ENCODE peak calls at places on chromosome 17, in nine cellular contexts. One of them, this sample, is unnamed.
A peak's percentile ranks its signal among the peaks of the same experiment; 100 is the strongest.

GRCh38 chr17:83037084-83037950 is 42.1 kb upstream of the METRNL start:
- DNase-seq in CD4-positive, alpha-beta memory T cell: no peak
- DNase-seq in BE2C: no peak
- DNase-seq in lower lobe of right lung: no peak
- DNase-seq in testis: no peak
- DNase-seq in HepG2: no peak
- DNase-seq in fibroblast of lung: no peak
- DNase-seq in dorsolateral prefrontal cortex: no peak
- DNase-seq in cardiac muscle cell: no peak
- DNase-seq in this sample: no peak

GRCh38 chr17:40884708-40885512 is at the start of gene KRT20:
- DNase-seq in CD4-positive, alpha-beta memory T cell: no peak
- DNase-seq in BE2C: no peak
- DNase-seq in lower lobe of right lung: no peak
- DNase-seq in testis: no peak
- DNase-seq in HepG2: no peak
- DNase-seq in fibroblast of lung: no peak
- DNase-seq in dorsolateral prefrontal cortex: no peak
- DNase-seq in cardiac muscle cell: no peak
- DNase-seq in this sample: no peak

GRCh38 chr17:35127751-35128514 is 6.5 kb downstream of the FNDC8 start:
- DNase-seq in CD4-positive, alpha-beta memory T cell: no peak
- DNase-seq in BE2C: no peak
- DNase-seq in lower lobe of right lung: no peak
- DNase-seq in testis: no peak
- DNase-seq in HepG2: no peak
- DNase-seq in fibroblast of lung: peak; percentile 99
- DNase-seq in dorsolateral prefrontal cortex: no peak
- DNase-seq in cardiac muscle cell: no peak
- DNase-seq in this sample: peak; percentile 51

GRCh38 chr17:57946798-57947358 is 8.3 kb downstream of the CUEDC1 start:
- DNase-seq in CD4-positive, alpha-beta memory T cell: peak; percentile 29
- DNase-seq in BE2C: no peak
- DNase-seq in lower lobe of right lung: peak; percentile 76
- DNase-seq in testis: peak; percentile 24
- DNase-seq in HepG2: peak; percentile 80
- DNase-seq in fibroblast of lung: peak; percentile 78
- DNase-seq in dorsolateral prefrontal cortex: no peak
- DNase-seq in cardiac muscle cell: no peak
- DNase-seq in this sample: peak; percentile 62

GRCh38 chr17:62064029-62064790 is 868 bp downstream of the MED13 start:
- DNase-seq in CD4-positive, alpha-beta memory T cell: peak; percentile 14
- DNase-seq in BE2C: no peak
- DNase-seq in lower lobe of right lung: no peak
- DNase-seq in testis: no peak
- DNase-seq in HepG2: no peak
- DNase-seq in fibroblast of lung: peak; percentile 27
- DNase-seq in dorsolateral prefrontal cortex: no peak
- DNase-seq in cardiac muscle cell: no peak
- DNase-seq in this sample: no peak

GRCh38 chr17:72592242-72592966 is 471.6 kb downstream of the SOX9 start:
- DNase-seq in CD4-positive, alpha-beta memory T cell: peak; percentile 63
- DNase-seq in BE2C: peak; percentile 92
- DNase-seq in lower lobe of right lung: peak; percentile 78
- DNase-seq in testis: peak; percentile 82
- DNase-seq in HepG2: peak; percentile 78
- DNase-seq in fibroblast of lung: peak; percentile 86
- DNase-seq in dorsolateral prefrontal cortex: peak; percentile 76
- DNase-seq in cardiac muscle cell: peak; percentile 87
- DNase-seq in this sample: peak; percentile 93

GRCh38 chr17:75153854-75154194 is 488 bp downstream of the JPT1 start:
- DNase-seq in CD4-positive, alpha-beta memory T cell: no peak
- DNase-seq in BE2C: peak; percentile 53
- DNase-seq in lower lobe of right lung: peak; percentile 54
- DNase-seq in testis: peak; percentile 59
- DNase-seq in HepG2: no peak
- DNase-seq in fibroblast of lung: no peak
- DNase-seq in dorsolateral prefrontal cortex: peak; percentile 40
- DNase-seq in cardiac muscle cell: no peak
- DNase-seq in this sample: peak; percentile 44

GRCh38 chr17:63399316-63399715 is 46.8 kb downstream of the CYB561 start:
- DNase-seq in CD4-positive, alpha-beta memory T cell: no peak
- DNase-seq in BE2C: no peak
- DNase-seq in lower lobe of right lung: no peak
- DNase-seq in testis: no peak
- DNase-seq in HepG2: no peak
- DNase-seq in fibroblast of lung: peak; percentile 70
- DNase-seq in dorsolateral prefrontal cortex: no peak
- DNase-seq in cardiac muscle cell: no peak
- DNase-seq in this sample: no peak

GRCh38 chr17:327971-328370 is 24.6 kb downstream of the RPH3AL start:
- DNase-seq in CD4-positive, alpha-beta memory T cell: no peak
- DNase-seq in BE2C: no peak
- DNase-seq in lower lobe of right lung: no peak
- DNase-seq in testis: no peak
- DNase-seq in HepG2: no peak
- DNase-seq in fibroblast of lung: no peak
- DNase-seq in dorsolateral prefrontal cortex: peak; percentile 22
- DNase-seq in cardiac muscle cell: no peak
- DNase-seq in this sample: no peak

GRCh38 chr17:1211287-1211686 is 31.5 kb upstream of the ABR start:
- DNase-seq in CD4-positive, alpha-beta memory T cell: no peak
- DNase-seq in BE2C: no peak
- DNase-seq in lower lobe of right lung: no peak
- DNase-seq in testis: no peak
- DNase-seq in HepG2: no peak
- DNase-seq in fibroblast of lung: no peak
- DNase-seq in dorsolateral prefrontal cortex: no peak
- DNase-seq in cardiac muscle cell: no peak
- DNase-seq in this sample: no peak

GRCh38 chr17:2016494-2016893 is 8.6 kb downstream of the RTN4RL1 start:
- DNase-seq in CD4-positive, alpha-beta memory T cell: no peak
- DNase-seq in BE2C: no peak
- DNase-seq in lower lobe of right lung: no peak
- DNase-seq in testis: no peak
- DNase-seq in HepG2: no peak
- DNase-seq in fibroblast of lung: no peak
- DNase-seq in dorsolateral prefrontal cortex: no peak
- DNase-seq in cardiac muscle cell: no peak
- DNase-seq in this sample: no peak

GRCh38 chr17:21510686-21511367 is 134.7 kb downstream of the KCNJ12 start:
- DNase-seq in CD4-positive, alpha-beta memory T cell: no peak
- DNase-seq in BE2C: no peak
- DNase-seq in lower lobe of right lung: no peak
- DNase-seq in testis: no peak
- DNase-seq in HepG2: no peak
- DNase-seq in fibroblast of lung: peak; percentile 10
- DNase-seq in dorsolateral prefrontal cortex: no peak
- DNase-seq in cardiac muscle cell: no peak
- DNase-seq in this sample: no peak

GRCh38 chr17:34850964-34851363 is 110.3 kb downstream of the CCT6B start:
- DNase-seq in CD4-positive, alpha-beta memory T cell: no peak
- DNase-seq in BE2C: no peak
- DNase-seq in lower lobe of right lung: no peak
- DNase-seq in testis: no peak
- DNase-seq in HepG2: no peak
- DNase-seq in fibroblast of lung: no peak
- DNase-seq in dorsolateral prefrontal cortex: no peak
- DNase-seq in cardiac muscle cell: no peak
- DNase-seq in this sample: no peak

GRCh38 chr17:5499790-5500189 is 13.4 kb downstream of the MIS12 start:
- DNase-seq in CD4-positive, alpha-beta memory T cell: no peak
- DNase-seq in BE2C: no peak
- DNase-seq in lower lobe of right lung: no peak
- DNase-seq in testis: no peak
- DNase-seq in HepG2: no peak
- DNase-seq in fibroblast of lung: no peak
- DNase-seq in dorsolateral prefrontal cortex: peak; percentile 47
- DNase-seq in cardiac muscle cell: peak; percentile 59
- DNase-seq in this sample: peak; percentile 39

GRCh38 chr17:80470603-80471002 is 5.8 kb downstream of the NPTX1 start:
- DNase-seq in CD4-positive, alpha-beta memory T cell: no peak
- DNase-seq in BE2C: no peak
- DNase-seq in lower lobe of right lung: no peak
- DNase-seq in testis: no peak
- DNase-seq in HepG2: no peak
- DNase-seq in fibroblast of lung: no peak
- DNase-seq in dorsolateral prefrontal cortex: no peak
- DNase-seq in cardiac muscle cell: no peak
- DNase-seq in this sample: no peak
- H3K27me3 ChIP-seq in CD4-positive, alpha-beta memory T cell: peaks cover 10% of the 10 kb centered on the region
- H3K27me3 ChIP-seq in BE2C: peaks cover 75% of the 10 kb centered on the region
- H3K27me3 ChIP-seq in lower lobe of right lung: peaks cover 89% of the 10 kb centered on the region
- H3K27me3 ChIP-seq in testis: no peaks in the 10 kb centered on the region
- H3K27me3 ChIP-seq in HepG2: peaks cover 56% of the 10 kb centered on the region
- H3K27me3 ChIP-seq in fibroblast of lung: peaks cover 2% of the 10 kb centered on the region
- H3K27me3 ChIP-seq in dorsolateral prefrontal cortex: peaks cover 10% of the 10 kb centered on the region
- H3K27me3 ChIP-seq in cardiac muscle cell: peaks cover 99% of the 10 kb centered on the region
- H3K27me3 ChIP-seq in this sample: peaks cover 92% of the 10 kb centered on the region

GRCh38 chr17:46958192-46958591 is 20.9 kb downstream of the RPRML start:
- DNase-seq in CD4-positive, alpha-beta memory T cell: no peak
- DNase-seq in BE2C: no peak
- DNase-seq in lower lobe of right lung: no peak
- DNase-seq in testis: no peak
- DNase-seq in HepG2: no peak
- DNase-seq in fibroblast of lung: no peak
- DNase-seq in dorsolateral prefrontal cortex: no peak
- DNase-seq in cardiac muscle cell: no peak
- DNase-seq in this sample: no peak
- H3K27me3 ChIP-seq in CD4-positive, alpha-beta memory T cell: no peaks in the 10 kb centered on the region
- H3K27me3 ChIP-seq in BE2C: peaks cover 21% of the 10 kb centered on the region
- H3K27me3 ChIP-seq in lower lobe of right lung: no peaks in the 10 kb centered on the region
- H3K27me3 ChIP-seq in testis: no peaks in the 10 kb centered on the region
- H3K27me3 ChIP-seq in HepG2: no peaks in the 10 kb centered on the region
- H3K27me3 ChIP-seq in fibroblast of lung: peaks cover 19% of the 10 kb centered on the region
- H3K27me3 ChIP-seq in dorsolateral prefrontal cortex: no peaks in the 10 kb centered on the region
- H3K27me3 ChIP-seq in cardiac muscle cell: no peaks in the 10 kb centered on the region
- H3K27me3 ChIP-seq in this sample: peaks cover 13% of the 10 kb centered on the region

GRCh38 chr17:79127534-79128135 is 53.0 kb downstream of the ENGASE start:
- DNase-seq in CD4-positive, alpha-beta memory T cell: no peak
- DNase-seq in BE2C: no peak
- DNase-seq in lower lobe of right lung: no peak
- DNase-seq in testis: no peak
- DNase-seq in HepG2: no peak
- DNase-seq in fibroblast of lung: no peak
- DNase-seq in dorsolateral prefrontal cortex: no peak
- DNase-seq in cardiac muscle cell: no peak
- DNase-seq in this sample: no peak
- H3K27me3 ChIP-seq in CD4-positive, alpha-beta memory T cell: no peaks in the 10 kb centered on the region
- H3K27me3 ChIP-seq in BE2C: peaks cover 80% of the 10 kb centered on the region
- H3K27me3 ChIP-seq in lower lobe of right lung: peaks cover 41% of the 10 kb centered on the region
- H3K27me3 ChIP-seq in testis: no peaks in the 10 kb centered on the region
- H3K27me3 ChIP-seq in HepG2: peaks cover 39% of the 10 kb centered on the region
- H3K27me3 ChIP-seq in fibroblast of lung: peaks cover 9% of the 10 kb centered on the region
- H3K27me3 ChIP-seq in dorsolateral prefrontal cortex: peaks cover 7% of the 10 kb centered on the region
- H3K27me3 ChIP-seq in cardiac muscle cell: no peaks in the 10 kb centered on the region
- H3K27me3 ChIP-seq in this sample: peaks cover 9% of the 10 kb centered on the region

GRCh38 chr17:36813357-36813756 is 123.9 kb upstream of the LHX1 start:
- DNase-seq in CD4-positive, alpha-beta memory T cell: no peak
- DNase-seq in BE2C: no peak
- DNase-seq in lower lobe of right lung: no peak
- DNase-seq in testis: no peak
- DNase-seq in HepG2: no peak
- DNase-seq in fibroblast of lung: no peak
- DNase-seq in dorsolateral prefrontal cortex: no peak
- DNase-seq in cardiac muscle cell: no peak
- DNase-seq in this sample: no peak

GRCh38 chr17:36812762-36813161 is 124.5 kb upstream of the LHX1 start:
- DNase-seq in CD4-positive, alpha-beta memory T cell: no peak
- DNase-seq in BE2C: no peak
- DNase-seq in lower lobe of right lung: no peak
- DNase-seq in testis: no peak
- DNase-seq in HepG2: no peak
- DNase-seq in fibroblast of lung: no peak
- DNase-seq in dorsolateral prefrontal cortex: no peak
- DNase-seq in cardiac muscle cell: peak; percentile 15
- DNase-seq in this sample: no peak

GRCh38 chr17:36813957-36814356 is 123.3 kb upstream of the LHX1 start:
- DNase-seq in CD4-positive, alpha-beta memory T cell: no peak
- DNase-seq in BE2C: no peak
- DNase-seq in lower lobe of right lung: no peak
- DNase-seq in testis: no peak
- DNase-seq in HepG2: no peak
- DNase-seq in fibroblast of lung: no peak
- DNase-seq in dorsolateral prefrontal cortex: no peak
- DNase-seq in cardiac muscle cell: no peak
- DNase-seq in this sample: no peak

GRCh38 chr17:36807496-36808180 is 129.6 kb upstream of the LHX1 start:
- DNase-seq in CD4-positive, alpha-beta memory T cell: no peak
- DNase-seq in BE2C: no peak
- DNase-seq in lower lobe of right lung: no peak
- DNase-seq in testis: peak; percentile 15
- DNase-seq in HepG2: no peak
- DNase-seq in fibroblast of lung: no peak
- DNase-seq in dorsolateral prefrontal cortex: no peak
- DNase-seq in cardiac muscle cell: no peak
- DNase-seq in this sample: no peak

GRCh38 chr17:36808181-36808661 is 129.1 kb upstream of the LHX1 start:
- DNase-seq in CD4-positive, alpha-beta memory T cell: no peak
- DNase-seq in BE2C: peak; percentile 70
- DNase-seq in lower lobe of right lung: no peak
- DNase-seq in testis: peak; percentile 17
- DNase-seq in HepG2: no peak
- DNase-seq in fibroblast of lung: no peak
- DNase-seq in dorsolateral prefrontal cortex: no peak
- DNase-seq in cardiac muscle cell: peak; percentile 68
- DNase-seq in this sample: peak; percentile 23
- H3K27me3 ChIP-seq in CD4-positive, alpha-beta memory T cell: no peaks in the 10 kb centered on the region
- H3K27me3 ChIP-seq in BE2C: no peaks in the 10 kb centered on the region
- H3K27me3 ChIP-seq in lower lobe of right lung: peaks cover 58% of the 10 kb centered on the region
- H3K27me3 ChIP-seq in testis: no peaks in the 10 kb centered on the region
- H3K27me3 ChIP-seq in HepG2: peaks cover 6% of the 10 kb centered on the region
- H3K27me3 ChIP-seq in fibroblast of lung: peaks cover 20% of the 10 kb centered on the region
- H3K27me3 ChIP-seq in dorsolateral prefrontal cortex: peaks cover 58% of the 10 kb centered on the region
- H3K27me3 ChIP-seq in cardiac muscle cell: peaks cover 55% of the 10 kb centered on the region
- H3K27me3 ChIP-seq in this sample: peaks cover 89% of the 10 kb centered on the region

GRCh38 chr17:79810138-79811027 is 13.5 kb upstream of the CBX8 start:
- DNase-seq in CD4-positive, alpha-beta memory T cell: peak; percentile 77
- DNase-seq in BE2C: peak; percentile 94
- DNase-seq in lower lobe of right lung: peak; percentile 79
- DNase-seq in testis: peak; percentile 89
- DNase-seq in HepG2: peak; percentile 83
- DNase-seq in fibroblast of lung: peak; percentile 71
- DNase-seq in dorsolateral prefrontal cortex: peak; percentile 72
- DNase-seq in cardiac muscle cell: peak; percentile 96
- DNase-seq in this sample: peak; percentile 92
- H3K27me3 ChIP-seq in CD4-positive, alpha-beta memory T cell: peaks cover 69% of the 10 kb centered on the region
- H3K27me3 ChIP-seq in BE2C: no peaks in the 10 kb centered on the region
- H3K27me3 ChIP-seq in lower lobe of right lung: peaks cover 93% of the 10 kb centered on the region
- H3K27me3 ChIP-seq in testis: peaks cover 6% of the 10 kb centered on the region
- H3K27me3 ChIP-seq in HepG2: peaks cover 25% of the 10 kb centered on the region
- H3K27me3 ChIP-seq in fibroblast of lung: peaks cover 81% of the 10 kb centered on the region
- H3K27me3 ChIP-seq in dorsolateral prefrontal cortex: peaks cover 73% of the 10 kb centered on the region
- H3K27me3 ChIP-seq in cardiac muscle cell: peaks cover 82% of the 10 kb centered on the region
- H3K27me3 ChIP-seq in this sample: peaks cover 84% of the 10 kb centered on the region

GRCh38 chr17:36899250-36900129 is 37.8 kb upstream of the LHX1 start:
- DNase-seq in CD4-positive, alpha-beta memory T cell: no peak
- DNase-seq in BE2C: no peak
- DNase-seq in lower lobe of right lung: no peak
- DNase-seq in testis: no peak
- DNase-seq in HepG2: no peak
- DNase-seq in fibroblast of lung: no peak
- DNase-seq in dorsolateral prefrontal cortex: no peak
- DNase-seq in cardiac muscle cell: no peak
- DNase-seq in this sample: no peak
- H3K27me3 ChIP-seq in CD4-positive, alpha-beta memory T cell: no peaks in the 10 kb centered on the region
- H3K27me3 ChIP-seq in BE2C: no peaks in the 10 kb centered on the region
- H3K27me3 ChIP-seq in lower lobe of right lung: peaks cover 7% of the 10 kb centered on the region
- H3K27me3 ChIP-seq in testis: no peaks in the 10 kb centered on the region
- H3K27me3 ChIP-seq in HepG2: no peaks in the 10 kb centered on the region
- H3K27me3 ChIP-seq in fibroblast of lung: no peaks in the 10 kb centered on the region
- H3K27me3 ChIP-seq in dorsolateral prefrontal cortex: no peaks in the 10 kb centered on the region
- H3K27me3 ChIP-seq in cardiac muscle cell: peaks cover 5% of the 10 kb centered on the region
- H3K27me3 ChIP-seq in this sample: no peaks in the 10 kb centered on the region

This sample was measured in hepatocyte.